ENCODE peak calls at places on chromosomes 11 and 22, in seven cellular contexts. U is MM.1S, R is IMR-90, O is AG09309, P is GM23338, L is neural progenitor cell, N is A549. I is an unnamed sample.

GRCh38 chr11:13247606-13248320 is 29.8 kb upstream of the BMAL1 start:
- DNase-seq in O (no peak), L (no peak), P (no peak), R (no peak), U (no peak), N (no peak), I (no peak)

GRCh38 chr11:118998822-118999221 is 884 bp downstream of the CENATAC start:
- DNase-seq in R (peak), N (peak), U (no peak), O (peak), P (peak), L (peak), I (no peak)

GRCh38 chr11:120302001-120302805 is 22.9 kb upstream of the TLCD5 start:
- DNase-seq in O (no peak), R (no peak), L (no peak), N (no peak), U (no peak), P (no peak), I (no peak)

GRCh38 chr22:28424427-28425080 is 255.1 kb downstream of the TTC28 start:
- DNase-seq in U (no peak), P (no peak), L (no peak), R (peak), N (peak), O (no peak), I (no peak)

GRCh38 chr11:131724436-131724995 is 354.1 kb downstream of the NTM start:
- DNase-seq in R (no peak), N (no peak), P (no peak), O (no peak), L (no peak), U (no peak), I (no peak)

GRCh38 chr22:37818397-37819099 is 4.6 kb upstream of the GALR3 start:
- DNase-seq in U (peak), O (no peak), R (peak), L (peak), P (peak), N (no peak), I (peak)

GRCh38 chr22:32775957-32776356 is 25.5 kb upstream of the TIMP3 start:
- DNase-seq in O (no peak), P (peak), R (no peak), U (no peak), L (peak), N (peak), I (no peak)

GRCh38 chr11:103987631-103988594 is 48.5 kb upstream of the DDI1 start:
- DNase-seq in N (no peak), U (no peak), O (no peak), P (peak), L (peak), R (peak), I (no peak)

GRCh38 chr11:17207317-17208256 is at the start of gene PIK3C2A:
- DNase-seq in N (peak), O (peak), R (peak), U (peak), P (peak), L (peak), I (peak)

GRCh38 chr11:128198206-128198605 is 389.2 kb downstream of the ETS1 start:
- DNase-seq in N (no peak), R (no peak), O (no peak), U (no peak), P (no peak), L (no peak), I (no peak)

GRCh38 chr11:110786226-110786902 is 74.1 kb upstream of the ARHGAP20 start:
- DNase-seq in N (no peak), U (no peak), O (no peak), R (no peak), P (no peak), L (no peak), I (no peak)

GRCh38 chr11:98674390-98674789 is 346.4 kb upstream of the CNTN5 start:
- DNase-seq in P (no peak), U (no peak), L (no peak), R (no peak), N (no peak), O (no peak), I (no peak)

GRCh38 chr11:108084811-108085210 is 36.6 kb upstream of the ACAT1 start:
- DNase-seq in L (no peak), O (no peak), R (no peak), N (no peak), P (no peak), U (no peak), I (no peak)

GRCh38 chr22:17972385-17973181 is 51.8 kb downstream of the MICAL3 start:
- DNase-seq in N (peak), O (no peak), R (peak), P (peak), U (no peak), L (peak), I (no peak)

GRCh38 chr11:106770489-106771100 is 247.7 kb downstream of the GUCY1A2 start:
- DNase-seq in N (no peak), O (no peak), P (no peak), U (no peak), L (no peak), R (no peak), I (no peak)

GRCh38 chr11:68569357-68569756 is 108.8 kb downstream of the PPP6R3 start:
- DNase-seq in O (no peak), N (no peak), L (no peak), U (peak), R (no peak), P (no peak), I (no peak)

DNA sequence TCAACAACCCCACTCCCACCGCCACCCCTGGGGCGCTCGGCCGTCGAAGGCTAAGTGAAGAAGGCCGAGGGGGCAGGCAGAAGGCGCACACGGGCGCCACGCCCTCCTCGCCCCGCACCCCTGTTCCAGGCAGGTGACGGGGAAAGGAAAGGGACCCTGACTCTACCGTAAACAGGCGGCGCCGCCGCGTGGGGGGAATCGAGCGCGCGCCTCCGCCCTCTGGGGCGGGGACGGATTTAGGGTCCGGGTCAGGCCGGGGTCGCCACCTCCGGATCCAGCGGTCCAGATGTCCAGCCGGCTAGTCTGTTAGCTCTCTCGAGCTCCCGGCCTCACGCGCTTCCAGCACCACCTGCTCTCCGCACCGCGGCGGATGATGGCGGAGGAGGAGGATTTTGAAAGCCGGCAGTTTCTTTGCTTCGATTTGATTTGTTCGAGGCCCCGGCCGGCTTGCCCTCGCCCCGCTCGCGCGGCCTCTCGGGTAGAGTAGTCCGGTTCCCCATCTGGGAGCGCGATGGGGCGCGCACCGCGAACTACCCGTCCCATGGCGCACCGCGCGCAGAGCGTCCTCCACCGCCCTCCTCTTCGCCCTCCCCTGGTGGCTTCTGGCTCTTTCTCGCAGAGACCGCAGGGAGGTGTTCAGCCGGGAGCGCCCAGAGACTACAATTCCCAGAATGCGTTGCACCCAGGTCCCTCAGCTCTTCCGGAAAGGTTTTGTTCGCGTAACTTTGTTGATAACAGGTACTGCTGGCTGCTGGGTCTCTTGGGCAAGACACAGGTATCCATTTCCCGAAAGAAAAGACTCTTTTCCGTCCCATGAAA is at the start of gene RANGAP1:
- DNase-seq in N (peak), L (peak), U (peak), O (peak), P (peak), R (peak), I (peak)
- TF ChIP-seq CTCF in N (no peak), L (no peak), U (no peak), O (peak), P (no peak), R (peak), I (peak)

DNA sequence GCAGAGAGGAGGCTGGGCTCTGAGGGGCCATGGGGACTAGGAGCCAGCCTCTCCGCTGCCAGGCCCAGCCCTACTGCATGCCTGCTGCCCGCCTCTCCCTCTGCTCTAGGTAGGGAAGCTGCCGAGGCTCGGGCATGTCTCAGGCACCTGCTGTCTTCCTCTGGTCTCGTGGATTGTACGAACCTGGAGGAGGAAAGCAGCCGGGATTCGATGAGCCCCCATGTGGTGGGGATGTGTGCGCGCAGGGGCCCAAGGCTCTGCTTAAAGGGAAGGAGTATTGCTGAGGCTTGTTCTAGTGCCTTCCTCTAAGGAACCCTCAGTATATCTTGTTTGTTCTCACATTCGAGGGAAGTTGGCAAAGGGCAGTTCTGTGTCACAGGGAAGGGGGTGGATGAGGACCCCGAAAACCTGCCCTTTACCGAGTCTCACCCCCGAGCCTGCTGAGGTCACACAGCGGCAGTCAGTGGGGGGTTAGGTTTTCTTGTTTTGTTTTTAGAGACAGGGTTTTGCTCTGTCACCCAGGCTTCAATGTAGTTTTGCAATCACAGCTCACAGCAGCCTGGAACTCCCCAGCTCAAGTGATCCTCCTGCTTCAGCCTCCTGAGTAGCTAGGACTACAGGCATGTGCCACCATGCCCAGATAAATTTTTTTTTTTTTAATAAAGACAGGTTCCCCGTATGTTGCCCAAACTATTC is 21.3 kb downstream of the DAGLA start:
- DNase-seq in R (peak), U (no peak), L (peak), P (peak), O (no peak), N (peak), I (no peak)
- TF ChIP-seq CTCF in R (peak), U (peak), L (peak), P (peak), O (peak), N (peak), I (peak)

GRCh38 chr22:45268958-45269844 is 15.5 kb upstream of the UPK3A start:
- DNase-seq in U (peak), N (peak), O (no peak), R (peak), P (peak), L (peak), I (no peak)
- TF ChIP-seq CTCF in U (peak), N (peak), O (peak), R (peak), P (peak), L (peak), I (peak)

GRCh38 chr11:22778642-22779041 is 51.0 kb downstream of the SVIP start:
- DNase-seq in R (no peak), O (no peak), L (no peak), U (peak), P (peak), N (peak), I (no peak)
- TF ChIP-seq CTCF in R (no peak), O (no peak), L (peak), U (peak), P (peak), N (peak), I (peak)